ENCODE peak calls at places on chromosome 11, in six cellular contexts. P is mesenchymal stem cell, S is IMR-90, U is mesendoderm, B is neuronal stem cell, J is H1. E is an unnamed sample.
A peak's percentile ranks its signal among the peaks of the same experiment; 100 is the strongest.

GRCh38 chr11:706957-707816 is 1.2 kb downstream of the EPS8L2 start:
- DNase-seq in J (no peak), U (peak; percentile 53), B (no peak), P (peak; percentile 37), S (no peak), E (peak; percentile 76)

GRCh38 chr11:78646564-78647185 is 72.0 kb upstream of the NARS2 start:
- DNase-seq in U (peak; percentile 71), S (peak; percentile 49), J (peak; percentile 73), P (peak; percentile 47), B (peak; percentile 46), E (peak; percentile 87)

GRCh38 chr11:76233936-76234703 is 27.8 kb upstream of the WNT11 start:
- DNase-seq in J (no peak), P (peak; percentile 26), U (no peak), B (no peak), S (no peak), E (peak; percentile 64)

GRCh38 chr11:95661159-95661558 is 128.4 kb downstream of the FAM76B start:
- DNase-seq in P (no peak), U (no peak), B (no peak), J (no peak), S (peak; percentile 6), E (no peak)

GRCh38 chr11:46597155-46597554 is 3.3 kb upstream of the AMBRA1 start:
- DNase-seq in J (no peak), S (no peak), P (no peak), B (no peak), U (no peak), E (no peak)

GRCh38 chr11:89381094-89381493 is 110.1 kb downstream of the NOX4 start:
- DNase-seq in J (no peak), U (peak; percentile 60), P (peak; percentile 94), B (no peak), S (peak; percentile 98), E (peak; percentile 64)

GRCh38 chr11:119147604-119148333 is 1.1 kb upstream of the ABCG4 start:
- DNase-seq in U (peak; percentile 57), S (no peak), J (no peak), P (no peak), B (no peak), E (no peak)

GRCh38 chr11:92225563-92226308 is 1.1 kb downstream of the FAT3 start:
- DNase-seq in B (peak; percentile 60), P (peak; percentile 5), S (no peak), J (peak; percentile 77), U (peak; percentile 91), E (no peak)

GRCh38 chr11:134480129-134480652 is 68.1 kb upstream of the B3GAT1 start:
- DNase-seq in U (no peak), S (no peak), B (no peak), P (no peak), J (no peak), E (peak; percentile 22)

GRCh38 chr11:58578635-58579191 is at the start of gene ZFP91:
- DNase-seq in J (peak; percentile 87), S (peak; percentile 98), B (peak; percentile 97), P (peak; percentile 99), U (peak; percentile 99), E (peak; percentile 97)
- H2BK5ac ChIP-seq in J (peak within 1 kb of the TSS; percentile 97), S (peak within 1 kb of the TSS; percentile 95), B (peak within 1 kb of the TSS; percentile 98), P (peak within 1 kb of the TSS; percentile 100), U (peak within 1 kb of the TSS; percentile 90), E (peak within 1 kb of the TSS; percentile 97)

DNA sequence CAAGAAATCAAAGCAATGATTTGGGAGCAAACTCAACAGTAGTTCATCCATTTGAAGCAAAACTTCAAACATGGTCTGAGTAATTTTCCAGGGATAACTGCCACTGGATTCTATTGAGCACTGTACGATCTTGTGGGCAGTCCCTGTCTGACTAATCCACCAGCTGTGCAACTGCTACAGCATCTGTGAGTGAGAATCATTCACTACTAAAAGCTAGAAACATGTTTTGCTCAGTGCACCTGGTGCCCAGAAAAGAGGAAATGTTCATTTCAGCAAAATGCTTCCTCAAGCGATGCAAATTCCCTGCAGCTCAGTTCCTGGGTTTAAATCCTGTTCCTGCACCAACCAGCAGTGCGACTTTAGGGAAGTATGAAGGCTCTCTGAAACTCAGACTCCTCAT is 1077.9 kb downstream of the DLG2 start:
- DNase-seq in P (no peak), U (no peak), B (no peak), J (no peak), S (no peak), E (no peak)
- H3K4me3 ChIP-seq in P (no peak overlapping the region), U (no peak overlapping the region), B (no peak overlapping the region), J (no peak overlapping the region), S (no peak overlapping the region), E (no peak overlapping the region)

GRCh38 chr11:67238894-67239794 is 27.1 kb upstream of the GRK2 start:
- DNase-seq in P (peak; percentile 45), B (no peak), J (no peak), U (peak; percentile 27), S (peak; percentile 26), E (peak; percentile 69)

GRCh38 chr11:67240575-67241389 is 25.5 kb upstream of the GRK2 start:
- DNase-seq in P (peak; percentile 93), B (no peak), J (no peak), U (peak; percentile 92), S (peak; percentile 75), E (peak; percentile 72)

GRCh38 chr11:67237574-67237973 is 28.7 kb upstream of the GRK2 start:
- DNase-seq in P (no peak), B (no peak), S (no peak), J (no peak), U (no peak), E (no peak)

GRCh38 chr11:67242548-67242947 is 23.7 kb upstream of the GRK2 start:
- DNase-seq in P (no peak), J (no peak), S (no peak), U (no peak), B (no peak), E (no peak)

DNA sequence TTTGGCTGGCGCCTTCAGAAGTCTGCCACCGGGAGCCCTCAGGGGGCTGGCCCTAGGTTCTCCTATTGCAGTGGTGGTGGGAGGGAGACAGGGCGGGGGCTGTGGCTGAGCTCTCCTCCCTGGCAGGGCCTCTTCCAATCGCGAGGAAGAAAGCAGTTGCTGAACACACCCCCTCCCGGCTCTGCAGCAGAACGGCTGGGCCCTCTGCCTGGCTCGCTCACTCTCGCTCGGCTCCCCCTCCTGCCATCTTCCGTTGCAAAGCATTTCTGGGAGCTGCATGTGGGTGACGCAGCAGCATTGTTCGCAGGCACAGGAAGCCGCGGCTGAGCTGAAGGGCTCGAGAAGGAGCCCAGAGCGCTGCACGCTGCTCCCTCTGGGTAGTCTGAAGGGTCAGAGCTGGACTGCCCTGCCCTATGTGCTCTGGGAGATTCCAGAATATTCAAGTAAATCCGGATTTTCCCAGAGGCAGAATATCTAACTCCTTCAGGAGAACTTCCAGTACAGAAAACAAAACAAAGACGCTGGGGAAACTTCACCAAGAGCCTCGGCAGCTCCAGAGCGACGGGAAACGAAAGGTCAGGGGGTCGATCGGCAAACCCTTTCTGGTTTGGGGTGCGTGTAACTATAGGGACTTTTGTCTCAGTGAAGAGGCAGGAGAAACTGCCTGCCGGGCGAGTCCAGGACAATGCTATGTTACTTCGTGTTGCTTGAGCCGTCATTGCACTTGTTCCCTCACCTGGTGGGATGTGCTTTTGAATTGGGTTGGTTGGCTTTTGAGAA is 26.3 kb upstream of the GRK2 start:
- DNase-seq in B (peak; percentile 96), S (peak; percentile 99), U (peak; percentile 100), P (peak; percentile 99), J (peak; percentile 91), E (peak; percentile 99)
- H3K23ac ChIP-seq in B (peak overlapping the region; percentile 92), S (peak overlapping the region; percentile 99), U (peak overlapping the region; percentile 48), P (peak overlapping the region; percentile 96), J (no peak overlapping the region), E (no peak overlapping the region)

GRCh38 chr11:73876424-73877300 is at the start of the genes COA4 and PAAF1:
- DNase-seq in B (peak; percentile 99), S (peak; percentile 95), P (peak; percentile 98), U (peak; percentile 100), J (peak; percentile 96), E (peak; percentile 98)

GRCh38 chr11:73872746-73873412 is 3.8 kb downstream of the COA4 start:
- DNase-seq in U (no peak), P (no peak), J (no peak), S (no peak), B (no peak), E (no peak)

GRCh38 chr11:73875840-73876239 is 806 bp downstream of the COA4 start:
- DNase-seq in S (no peak), J (no peak), P (peak; percentile 40), B (no peak), U (peak; percentile 61), E (no peak)

GRCh38 chr11:73878771-73879170 is 2.0 kb downstream of the PAAF1 start:
- DNase-seq in S (no peak), J (no peak), P (no peak), U (no peak), B (no peak), E (no peak)

DNA sequence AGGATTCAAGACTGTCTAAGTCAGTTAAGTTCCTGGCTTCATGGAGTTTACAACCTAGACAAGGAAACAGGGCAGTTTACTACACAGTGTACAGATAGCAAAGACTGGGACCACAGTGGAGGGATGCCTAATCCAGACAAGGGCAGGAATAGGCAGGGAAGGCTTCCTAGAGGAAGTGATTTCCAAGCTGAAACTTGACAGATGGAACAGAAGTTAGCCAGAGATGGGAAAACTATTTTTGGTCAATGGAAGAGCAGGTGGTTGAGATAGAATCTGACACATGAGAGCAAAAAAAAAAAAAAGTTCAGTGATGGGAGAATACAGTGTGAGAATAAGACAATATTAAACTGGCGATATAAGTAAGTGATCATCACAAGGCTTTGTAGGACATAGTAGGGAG is 1.3 kb downstream of the COA4 start:
- DNase-seq in P (no peak), B (no peak), S (no peak), J (no peak), U (no peak), E (no peak)
- H2BK5ac ChIP-seq in P (no peak overlapping the region), B (no peak overlapping the region), S (no peak overlapping the region), J (no peak overlapping the region), U (no peak overlapping the region), E (no peak overlapping the region)

GRCh38 chr11:43268786-43269185 is 43.0 kb upstream of the API5 start:
- DNase-seq in U (peak; percentile 31), J (no peak), S (no peak), P (no peak), B (no peak), E (no peak)

GRCh38 chr11:43268161-43268560 is 43.6 kb upstream of the API5 start:
- DNase-seq in U (no peak), B (no peak), P (no peak), J (no peak), S (no peak), E (no peak)

GRCh38 chr11:43270468-43270867 is 41.3 kb upstream of the API5 start:
- DNase-seq in S (no peak), J (no peak), U (no peak), B (no peak), P (no peak), E (no peak)

GRCh38 chr11:43269229-43269928 is 42.4 kb upstream of the API5 start:
- DNase-seq in J (no peak), S (no peak), P (no peak), B (no peak), U (peak; percentile 18), E (no peak)
- H3K4me3 ChIP-seq in J (no peak overlapping the region), S (no peak overlapping the region), P (no peak overlapping the region), B (peak overlapping the region; percentile 17), U (no peak overlapping the region), E (no peak overlapping the region)